ENCODE peak calls at places on chromosomes 11 and 22, in seven cellular contexts. One of them, this sample, is unnamed.

GRCh38 chr11:122108192-122108799 is 7.7 kb downstream of the BLID start:
- DNase-seq in A549: peak; percentile 62
- DNase-seq in cardiac muscle cell: peak; percentile 58
- DNase-seq in NCI-H460: peak; percentile 25
- DNase-seq in hypothalamus: peak; percentile 39
- DNase-seq in naive B cell: no peak
- DNase-seq in stimulated activated CD8-positive, alpha-beta memory T cell treated with anti-CD3 and anti-CD28 coated beads, Interleukin-2, amount 100 ng/mL, for 48 hours: no peak
- DNase-seq in this sample: peak; percentile 83

GRCh38 chr11:119339581-119340334 is 925 bp downstream of the C1QTNF5 start:
- DNase-seq in cardiac muscle cell: peak; percentile 87
- DNase-seq in NCI-H460: no peak
- DNase-seq in hypothalamus: peak; percentile 78
- DNase-seq in stimulated activated CD8-positive, alpha-beta memory T cell treated with anti-CD3 and anti-CD28 coated beads, Interleukin-2, amount 100 ng/mL, for 48 hours: peak; percentile 45
- DNase-seq in A549: no peak
- DNase-seq in naive B cell: no peak
- DNase-seq in this sample: peak; percentile 46

GRCh38 chr11:39236916-39237315 is 2222.5 kb downstream of the LRRC4C start:
- DNase-seq in A549: peak; percentile 1
- DNase-seq in NCI-H460: no peak
- DNase-seq in cardiac muscle cell: no peak
- DNase-seq in naive B cell: no peak
- DNase-seq in hypothalamus: no peak
- DNase-seq in stimulated activated CD8-positive, alpha-beta memory T cell treated with anti-CD3 and anti-CD28 coated beads, Interleukin-2, amount 100 ng/mL, for 48 hours: no peak
- DNase-seq in this sample: no peak

GRCh38 chr11:9069256-9069655 is 22.1 kb downstream of the SCUBE2 start:
- DNase-seq in hypothalamus: no peak
- DNase-seq in NCI-H460: no peak
- DNase-seq in stimulated activated CD8-positive, alpha-beta memory T cell treated with anti-CD3 and anti-CD28 coated beads, Interleukin-2, amount 100 ng/mL, for 48 hours: no peak
- DNase-seq in cardiac muscle cell: no peak
- DNase-seq in A549: no peak
- DNase-seq in naive B cell: no peak
- DNase-seq in this sample: no peak

GRCh38 chr11:107576497-107577086 is 11.1 kb upstream of the ALKBH8 start:
- DNase-seq in A549: no peak
- DNase-seq in hypothalamus: peak; percentile 51
- DNase-seq in cardiac muscle cell: peak; percentile 52
- DNase-seq in stimulated activated CD8-positive, alpha-beta memory T cell treated with anti-CD3 and anti-CD28 coated beads, Interleukin-2, amount 100 ng/mL, for 48 hours: no peak
- DNase-seq in NCI-H460: peak; percentile 36
- DNase-seq in naive B cell: no peak
- DNase-seq in this sample: peak; percentile 53

GRCh38 chr22:31615481-31615840 is 46.6 kb downstream of the PISD start:
- DNase-seq in stimulated activated CD8-positive, alpha-beta memory T cell treated with anti-CD3 and anti-CD28 coated beads, Interleukin-2, amount 100 ng/mL, for 48 hours: no peak
- DNase-seq in cardiac muscle cell: no peak
- DNase-seq in NCI-H460: no peak
- DNase-seq in naive B cell: no peak
- DNase-seq in hypothalamus: no peak
- DNase-seq in A549: no peak
- DNase-seq in this sample: no peak

GRCh38 chr11:12664410-12664809 is 9.8 kb upstream of the TEAD1 start:
- DNase-seq in NCI-H460: no peak
- DNase-seq in A549: no peak
- DNase-seq in stimulated activated CD8-positive, alpha-beta memory T cell treated with anti-CD3 and anti-CD28 coated beads, Interleukin-2, amount 100 ng/mL, for 48 hours: no peak
- DNase-seq in cardiac muscle cell: no peak
- DNase-seq in naive B cell: no peak
- DNase-seq in hypothalamus: no peak
- DNase-seq in this sample: no peak

GRCh38 chr11:62921201-62921572 is at the start of gene CHRM1:
- DNase-seq in hypothalamus: no peak
- DNase-seq in A549: no peak
- DNase-seq in stimulated activated CD8-positive, alpha-beta memory T cell treated with anti-CD3 and anti-CD28 coated beads, Interleukin-2, amount 100 ng/mL, for 48 hours: no peak
- DNase-seq in cardiac muscle cell: no peak
- DNase-seq in NCI-H460: no peak
- DNase-seq in naive B cell: no peak
- DNase-seq in this sample: no peak

GRCh38 chr11:121293276-121293569 is 652 bp downstream of the SC5D start:
- DNase-seq in cardiac muscle cell: no peak
- DNase-seq in stimulated activated CD8-positive, alpha-beta memory T cell treated with anti-CD3 and anti-CD28 coated beads, Interleukin-2, amount 100 ng/mL, for 48 hours: no peak
- DNase-seq in naive B cell: no peak
- DNase-seq in A549: no peak
- DNase-seq in hypothalamus: no peak
- DNase-seq in NCI-H460: no peak
- DNase-seq in this sample: peak; percentile 30

GRCh38 chr11:42315267-42315666 is 855.8 kb upstream of the LRRC4C start:
- DNase-seq in cardiac muscle cell: no peak
- DNase-seq in NCI-H460: no peak
- DNase-seq in naive B cell: no peak
- DNase-seq in stimulated activated CD8-positive, alpha-beta memory T cell treated with anti-CD3 and anti-CD28 coated beads, Interleukin-2, amount 100 ng/mL, for 48 hours: no peak
- DNase-seq in hypothalamus: no peak
- DNase-seq in A549: no peak
- DNase-seq in this sample: peak; percentile 44

GRCh38 chr22:19855504-19856409 is 1.1 kb upstream of the GNB1L start:
- DNase-seq in naive B cell: peak; percentile 42
- DNase-seq in hypothalamus: no peak
- DNase-seq in stimulated activated CD8-positive, alpha-beta memory T cell treated with anti-CD3 and anti-CD28 coated beads, Interleukin-2, amount 100 ng/mL, for 48 hours: peak; percentile 38
- DNase-seq in NCI-H460: peak; percentile 46
- DNase-seq in A549: peak; percentile 70
- DNase-seq in cardiac muscle cell: no peak
- DNase-seq in this sample: peak; percentile 75

GRCh38 chr22:35328472-35328885 is 28.8 kb downstream of the TOM1 start:
- DNase-seq in hypothalamus: no peak
- DNase-seq in cardiac muscle cell: no peak
- DNase-seq in NCI-H460: no peak
- DNase-seq in stimulated activated CD8-positive, alpha-beta memory T cell treated with anti-CD3 and anti-CD28 coated beads, Interleukin-2, amount 100 ng/mL, for 48 hours: no peak
- DNase-seq in A549: no peak
- DNase-seq in naive B cell: no peak
- DNase-seq in this sample: no peak